ENCODE peak calls at places on chromosome 12, in ten cellular contexts. H, E, T, Y, A, W, I, V, J and U are unnamed samples.

GRCh38 chr12:76820888-76821482 is 57.1 kb downstream of the ZDHHC17 start:
- DNase-seq in Y (peak), V (no peak), J (peak), W (peak), I (no peak), A (peak), H (no peak), E (peak), T (no peak), U (peak)

GRCh38 chr12:14454098-14454907 is 88.8 kb downstream of the ATF7IP start:
- DNase-seq in J (peak), T (no peak), W (peak), I (peak), V (no peak), H (peak), A (no peak), Y (peak), E (peak), U (peak)

GRCh38 chr12:77575376-77575775 is 255.3 kb upstream of the NAV3 start:
- DNase-seq in I (no peak), A (no peak), H (no peak), V (no peak), J (no peak), T (no peak), Y (no peak), W (no peak), E (no peak), U (peak)

GRCh38 chr12:57454566-57455373 is at the start of gene INHBE:
- DNase-seq in V (no peak), Y (peak), E (peak), A (no peak), J (peak), I (no peak), H (no peak), T (no peak), W (peak), U (peak)

GRCh38 chr12:21169878-21170472 is 39.0 kb downstream of the SLCO1B1 start:
- DNase-seq in W (peak), E (peak), H (no peak), Y (peak), I (no peak), A (peak), J (peak), V (no peak), T (no peak), U (peak)

GRCh38 chr12:96061864-96062453 is 26.6 kb upstream of the LTA4H start:
- DNase-seq in E (peak), W (peak), V (peak), I (peak), Y (peak), H (peak), J (peak), T (peak), A (peak), U (peak)

GRCh38 chr12:132881853-132882252 is 5.6 kb downstream of the CHFR start:
- DNase-seq in H (no peak), W (no peak), Y (no peak), E (peak), I (no peak), A (no peak), T (no peak), V (no peak), J (peak), U (peak)

GRCh38 chr12:107248187-107248586 is 154.8 kb upstream of the CRY1 start:
- DNase-seq in Y (no peak), H (no peak), E (no peak), W (no peak), I (no peak), A (no peak), J (no peak), T (no peak), V (no peak), U (no peak)

GRCh38 chr12:106446429-106447092 is 89.0 kb downstream of the POLR3B start:
- DNase-seq in H (no peak), T (no peak), V (no peak), I (no peak), A (no peak), Y (no peak), J (no peak), E (no peak), W (no peak), U (no peak)

GRCh38 chr12:132163911-132164288 is 19.6 kb downstream of the NOC4L start:
- DNase-seq in Y (no peak), E (no peak), J (no peak), A (no peak), W (no peak), V (no peak), H (no peak), T (no peak), I (no peak), U (no peak)

GRCh38 chr12:131203666-131204415 is 250.1 kb downstream of the ADGRD1 start:
- DNase-seq in H (no peak), A (no peak), J (no peak), Y (no peak), E (no peak), T (no peak), W (no peak), V (no peak), I (no peak), U (no peak)

GRCh38 chr12:130385193-130385592 is 47.5 kb downstream of the PIWIL1 start:
- DNase-seq in Y (no peak), H (no peak), W (no peak), I (no peak), E (no peak), T (no peak), A (no peak), V (no peak), J (no peak), U (no peak)

GRCh38 chr12:54060975-54061778 is 7.5 kb downstream of the HOXC4 start:
- DNase-seq in H (no peak), W (no peak), J (no peak), V (no peak), A (no peak), Y (no peak), T (no peak), I (no peak), E (peak), U (no peak)

GRCh38 chr12:3311027-3311402 is 180.0 kb upstream of the PRMT8 start:
- DNase-seq in J (no peak), A (peak), I (no peak), T (no peak), Y (no peak), H (no peak), E (no peak), V (no peak), W (peak), U (no peak)

GRCh38 chr12:130316269-130316668 is 21.4 kb upstream of the PIWIL1 start:
- DNase-seq in A (no peak), I (no peak), J (no peak), E (no peak), H (no peak), Y (no peak), V (no peak), W (no peak), T (no peak), U (no peak)

GRCh38 chr12:2267624-2268477 is 215.1 kb downstream of the CACNA1C start:
- DNase-seq in H (no peak), J (peak), I (no peak), W (no peak), A (no peak), T (no peak), V (no peak), E (peak), Y (no peak), U (peak)

GRCh38 chr12:104480826-104481457 is 24.2 kb downstream of the CHST11 start:
- DNase-seq in I (no peak), E (peak), J (peak), W (peak), H (no peak), A (peak), Y (no peak), V (no peak), T (no peak), U (peak)